ENCODE peak calls at places on chromosomes 6 and 20, in seven cellular contexts. K, H, J, L, M, S and Z are unnamed samples.

GRCh38 chr6:96015321-96015790 is 418 bp upstream of the FUT9 start:
- DNase-seq in K (no peak), H (no peak), J (peak; percentile 60), L (peak; percentile 88), M (no peak), S (no peak), Z (no peak)

GRCh38 chr6:118810420-118811027 is 83.4 kb upstream of the ASF1A start:
- DNase-seq in K (peak; percentile 52), H (peak; percentile 86), J (no peak), L (no peak), M (no peak), S (no peak), Z (no peak)

GRCh38 chr20:50333131-50333530 is 142.5 kb downstream of the CEBPB start:
- DNase-seq in K (no peak), H (no peak), J (no peak), L (no peak), M (no peak), S (no peak), Z (no peak)

GRCh38 chr6:52650946-52651345 is 20.0 kb upstream of the TMEM14A start:
- DNase-seq in K (no peak), H (no peak), J (no peak), L (no peak), M (peak; percentile 73), S (no peak), Z (no peak)

GRCh38 chr20:22180244-22180643 is 404.1 kb downstream of the FOXA2 start:
- DNase-seq in K (no peak), H (no peak), J (peak; percentile 39), L (no peak), M (no peak), S (no peak), Z (no peak)

GRCh38 chr6:48641544-48641943 is 530.5 kb upstream of the PTCHD4 start:
- DNase-seq in K (no peak), H (no peak), J (no peak), L (no peak), M (peak; percentile 16), S (no peak), Z (peak; percentile 18)

GRCh38 chr6:32883789-32884188 is 29.8 kb downstream of the PSMB9 start:
- DNase-seq in K (no peak), H (no peak), J (no peak), L (no peak), M (peak; percentile 75), S (peak; percentile 35), Z (no peak)

GRCh38 chr20:35199696-35200095 is 26.8 kb upstream of the MMP24 start:
- DNase-seq in K (no peak), H (no peak), J (no peak), L (no peak), M (no peak), S (no peak), Z (no peak)

GRCh38 chr6:156933201-156934053 is 156.2 kb downstream of the ARID1B start:
- DNase-seq in K (no peak), H (no peak), J (no peak), L (no peak), M (no peak), S (no peak), Z (no peak)

GRCh38 chr6:81988446-81988845 is 236.0 kb upstream of the TENT5A start:
- DNase-seq in K (no peak), H (no peak), J (no peak), L (no peak), M (no peak), S (no peak), Z (no peak)

GRCh38 chr6:2498224-2498623 is 252.5 kb downstream of the MYLK4 start:
- DNase-seq in K (no peak), H (no peak), J (no peak), L (no peak), M (no peak), S (no peak), Z (no peak)

GRCh38 chr6:160775730-160776129 is 73.7 kb downstream of the PLG start:
- DNase-seq in K (no peak), H (no peak), J (no peak), L (no peak), M (no peak), S (no peak), Z (no peak)

GRCh38 chr6:129385117-129385516 is 324.9 kb downstream of the ARHGAP18 start:
- DNase-seq in K (no peak), H (no peak), J (no peak), L (no peak), M (no peak), S (no peak), Z (no peak)

GRCh38 chr20:5652626-5653573 is 97.3 kb upstream of the SHLD1 start:
- DNase-seq in K (no peak), H (peak; percentile 38), J (no peak), L (no peak), M (peak; percentile 84), S (peak; percentile 49), Z (no peak)

GRCh38 chr20:64062276-64062595 is 762 bp upstream of the TCEA2 start:
- DNase-seq in K (no peak), H (no peak), J (no peak), L (no peak), M (no peak), S (no peak), Z (no peak)

GRCh38 chr6:165876568-165876967 is 213.5 kb upstream of the PDE10A start:
- DNase-seq in K (no peak), H (no peak), J (no peak), L (no peak), M (peak; percentile 59), S (no peak), Z (peak; percentile 23)

GRCh38 chr20:40668449-40669228 is 20.4 kb downstream of the MAFB start:
- DNase-seq in K (no peak), H (no peak), J (no peak), L (no peak), M (peak; percentile 54), S (no peak), Z (no peak)

GRCh38 chr6:113411006-113411405 is 446.1 kb upstream of the MARCKS start:
- DNase-seq in K (no peak), H (no peak), J (no peak), L (no peak), M (no peak), S (no peak), Z (no peak)

GRCh38 chr6:148831531-148831930 is 84.7 kb downstream of the UST start:
- DNase-seq in K (no peak), H (no peak), J (no peak), L (no peak), M (peak; percentile 54), S (no peak), Z (no peak)

GRCh38 chr6:138330763-138331162 is 46.9 kb upstream of the SMIM28 start:
- DNase-seq in K (no peak), H (no peak), J (no peak), L (no peak), M (no peak), S (no peak), Z (no peak)

GRCh38 chr6:18488526-18489270 is 101.5 kb downstream of the RNF144B start:
- DNase-seq in K (no peak), H (no peak), J (no peak), L (no peak), M (peak; percentile 34), S (no peak), Z (peak; percentile 49)

GRCh38 chr6:35723587-35723986 is 13.2 kb upstream of the ARMC12 start:
- DNase-seq in K (no peak), H (no peak), J (no peak), L (no peak), M (no peak), S (no peak), Z (no peak)

GRCh38 chr20:45742596-45742995 is 20.4 kb downstream of the SPINT4 start:
- DNase-seq in K (no peak), H (no peak), J (no peak), L (no peak), M (no peak), S (no peak), Z (no peak)

GRCh38 chr20:47749367-47749766 is 35.9 kb downstream of the SULF2 start:
- DNase-seq in K (no peak), H (no peak), J (no peak), L (no peak), M (peak; percentile 2), S (peak; percentile 14), Z (peak; percentile 36)

GRCh38 chr6:135116566-135116965 is 61.9 kb upstream of the HBS1L start:
- DNase-seq in K (no peak), H (no peak), J (no peak), L (no peak), M (no peak), S (no peak), Z (no peak)

GRCh38 chr20:32285082-32285620 is 7.7 kb downstream of the KIF3B start:
- DNase-seq in K (no peak), H (no peak), J (no peak), L (no peak), M (no peak), S (no peak), Z (no peak)

GRCh38 chr6:2857580-2858337 is 16.1 kb upstream of the SERPINB1 start:
- DNase-seq in K (peak; percentile 50), H (peak; percentile 66), J (no peak), L (no peak), M (peak; percentile 92), S (no peak), Z (no peak)

GRCh38 chr6:85008311-85009015 is 244.1 kb upstream of the TBX18 start:
- DNase-seq in K (no peak), H (no peak), J (no peak), L (no peak), M (peak; percentile 73), S (no peak), Z (no peak)

GRCh38 chr20:432208-432607 is 24.1 kb downstream of the RBCK1 start:
- DNase-seq in K (no peak), H (no peak), J (no peak), L (no peak), M (no peak), S (no peak), Z (no peak)

GRCh38 chr20:54318892-54319291 is 111.0 kb downstream of the PFDN4 start:
- DNase-seq in K (no peak), H (no peak), J (no peak), L (no peak), M (no peak), S (no peak), Z (no peak)
- TF ChIP-seq CTCF in K (no peak), H (no peak), J (no peak), L (no peak), M (no peak), S (no peak), Z (no peak)

DNA sequence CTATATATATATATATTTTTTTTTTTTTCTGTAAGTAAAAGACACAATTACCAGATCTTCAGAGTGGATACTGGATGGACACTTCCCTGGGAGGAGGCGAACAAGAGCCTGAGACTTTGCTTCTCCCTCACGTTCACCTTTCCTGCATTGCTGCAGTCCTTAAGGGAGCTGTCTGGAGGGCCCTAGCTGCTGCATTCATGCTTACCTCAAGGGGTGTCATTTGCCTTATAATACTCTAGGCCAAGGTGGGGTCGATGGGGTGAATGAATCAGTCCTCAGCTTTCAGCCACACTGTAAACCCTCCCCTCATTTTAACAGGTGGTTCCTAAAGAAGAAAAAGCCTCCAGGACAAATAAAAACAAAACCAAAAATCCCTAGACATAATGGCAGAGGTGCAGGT is 34.8 kb upstream of the CD83 start:
- DNase-seq in K (no peak), H (no peak), J (no peak), L (no peak), M (no peak), S (no peak), Z (no peak)
- TF ChIP-seq CTCF in K (no peak), H (no peak), J (no peak), L (no peak), M (no peak), S (no peak), Z (no peak)

GRCh38 chr20:37543828-37544227 is 16.2 kb upstream of the BLCAP start:
- DNase-seq in K (no peak), H (no peak), J (no peak), L (no peak), M (peak; percentile 77), S (no peak), Z (no peak)
- TF ChIP-seq CTCF in K (no peak), H (peak; percentile 18), J (no peak), L (no peak), M (peak; percentile 72), S (peak; percentile 42), Z (peak; percentile 59)

GRCh38 chr6:120230008-120230407 is 880.4 kb upstream of the MAN1A1 start:
- DNase-seq in K (no peak), H (no peak), J (no peak), L (no peak), M (no peak), S (no peak), Z (no peak)
- TF ChIP-seq CTCF in K (no peak), H (no peak), J (no peak), L (no peak), M (no peak), S (no peak), Z (no peak)